ENCODE peak calls at places on chromosome 20, in five cellular contexts. U is fibroblast of the aortic adventitia, I is GM12865, P is breast epithelium, R is uterus. Y is an unnamed sample.

GRCh38 chr20:53322651-53323050 is 271.0 kb downstream of the ZNF217 start:
- DNase-seq in U (no peak), I (no peak), P (no peak), R (no peak), Y (no peak)

GRCh38 chr20:967796-968742 is 34.0 kb downstream of the RSPO4 start:
- DNase-seq in U (peak), I (peak), P (no peak), R (no peak), Y (no peak)

GRCh38 chr20:17849901-17850673 is 118.5 kb downstream of the SNX5 start:
- DNase-seq in U (peak), I (no peak), P (no peak), R (peak), Y (no peak)

GRCh38 chr20:44683263-44684046 is 31.7 kb upstream of the CCN5 start:
- DNase-seq in U (no peak), I (peak), P (no peak), R (no peak), Y (no peak)

GRCh38 chr20:25532015-25532751 is 53.1 kb downstream of the NINL start:
- DNase-seq in U (peak), I (no peak), P (no peak), R (no peak), Y (no peak)

GRCh38 chr20:4130404-4131189 is 115.2 kb upstream of the RNF24 start:
- DNase-seq in U (peak), I (no peak), P (no peak), R (no peak), Y (no peak)

GRCh38 chr20:59580991-59581401 is 23.3 kb upstream of the PHACTR3 start:
- DNase-seq in U (no peak), I (no peak), P (no peak), R (no peak), Y (no peak)

GRCh38 chr20:63957004-63957689 is 931 bp upstream of the UCKL1 start:
- DNase-seq in U (peak), I (peak), P (peak), R (peak), Y (no peak)

GRCh38 chr20:59071224-59071623 is 28.6 kb upstream of the PRELID3B start:
- DNase-seq in U (no peak), I (peak), P (no peak), R (no peak), Y (no peak)

GRCh38 chr20:50810842-50811241 is 16.0 kb downstream of the BCAS4 start:
- DNase-seq in U (no peak), I (peak), P (no peak), R (no peak), Y (no peak)

GRCh38 chr20:39716796-39717341 is 754.7 kb downstream of the DHX35 start:
- DNase-seq in U (no peak), I (peak), P (no peak), R (no peak), Y (no peak)

GRCh38 chr20:23161244-23161875 is 75.2 kb upstream of the CD93 start:
- DNase-seq in U (no peak), I (peak), P (no peak), R (no peak), Y (no peak)

GRCh38 chr20:51914758-51915157 is 112.4 kb upstream of the SALL4 start:
- DNase-seq in U (no peak), I (no peak), P (no peak), R (no peak), Y (no peak)

GRCh38 chr20:35954907-35955251 is 577 bp upstream of the SCAND1 start:
- DNase-seq in U (peak), I (peak), P (no peak), R (no peak), Y (peak)

GRCh38 chr20:982754-983153 is 19.4 kb downstream of the RSPO4 start:
- DNase-seq in U (no peak), I (no peak), P (no peak), R (no peak), Y (no peak)

GRCh38 chr20:24199493-24199892 is 210.9 kb upstream of the GGTLC1 start:
- DNase-seq in U (no peak), I (no peak), P (no peak), R (no peak), Y (no peak)
- H3K4me3 ChIP-seq in U (no peak), I (no peak), P (no peak), R (no peak), Y (no peak)

GRCh38 chr20:19644085-19644484 is 114.0 kb upstream of the RIN2 start:
- DNase-seq in U (no peak), I (no peak), P (no peak), R (no peak), Y (no peak)
- TF ChIP-seq CTCF in U (no peak), I (no peak), P (no peak), R (no peak), Y (no peak)

GRCh38 chr20:62889871-62890270 is 28.2 kb upstream of the TCFL5 start:
- DNase-seq in U (no peak), I (no peak), P (no peak), R (no peak), Y (no peak)

GRCh38 chr20:62888910-62889309 is 27.3 kb upstream of the TCFL5 start:
- DNase-seq in U (no peak), I (no peak), P (no peak), R (no peak), Y (no peak)

GRCh38 chr20:62889411-62889810 is 27.8 kb upstream of the TCFL5 start:
- DNase-seq in U (no peak), I (no peak), P (no peak), R (no peak), Y (no peak)

GRCh38 chr20:62891111-62891510 is 29.5 kb upstream of the TCFL5 start:
- DNase-seq in U (no peak), I (no peak), P (no peak), R (no peak), Y (no peak)

DNA sequence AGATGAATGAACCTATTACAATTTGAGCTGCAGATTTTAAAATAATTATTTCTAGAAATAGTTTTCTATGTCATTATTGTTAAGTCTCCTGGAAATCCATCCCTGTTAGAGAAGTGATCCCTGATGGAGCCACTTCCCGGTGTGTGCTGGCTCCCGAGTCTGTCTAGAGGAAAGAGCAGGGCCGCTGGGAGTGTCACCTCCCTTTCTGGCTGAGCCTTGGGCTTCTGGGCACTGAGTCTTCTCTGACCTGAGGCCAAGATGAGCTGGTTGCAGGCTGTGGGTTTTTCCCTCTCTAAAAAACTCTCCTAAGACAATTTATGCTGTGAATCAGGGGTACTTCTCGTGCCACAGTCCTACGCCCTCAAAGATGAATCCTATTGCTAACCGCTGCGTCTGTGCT is 28.8 kb upstream of the TCFL5 start:
- DNase-seq in U (no peak), I (no peak), P (no peak), R (no peak), Y (no peak)
- H3K4me3 ChIP-seq in U (no peak), I (no peak), P (no peak), R (no peak), Y (no peak)

DNA sequence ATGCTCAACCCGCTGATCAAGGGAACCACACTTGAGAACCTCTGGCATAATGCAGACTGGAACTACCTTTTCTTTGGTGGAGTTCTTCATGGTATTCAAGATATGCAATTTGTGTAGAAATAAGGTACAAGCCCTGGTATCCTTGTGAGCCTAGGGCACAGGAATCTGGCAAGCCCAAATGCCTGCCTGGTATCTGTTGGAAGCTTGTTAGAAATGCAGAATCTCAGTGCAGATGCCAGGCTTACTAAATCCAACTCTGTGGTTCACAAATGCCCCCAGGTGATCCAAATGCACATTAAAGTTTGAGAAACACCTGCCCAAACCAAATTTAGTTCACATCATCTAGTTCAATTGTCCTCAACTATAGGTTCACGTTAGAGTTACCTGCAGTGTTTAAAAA is 159.8 kb upstream of the LAMP5 start:
- DNase-seq in U (no peak), I (no peak), P (no peak), R (no peak), Y (no peak)
- TF ChIP-seq CTCF in U (no peak), I (no peak), P (no peak), R (no peak), Y (peak)

GRCh38 chr20:38092260-38092857 is 58.8 kb downstream of the RPRD1B start:
- DNase-seq in U (no peak), I (peak), P (no peak), R (no peak), Y (no peak)
- H3K4me3 ChIP-seq in U (no peak), I (peak), P (no peak), R (no peak), Y (no peak)

GRCh38 chr20:46088409-46089075 is 1.2 kb downstream of the NCOA5 start:
- DNase-seq in U (peak), I (peak), P (no peak), R (no peak), Y (no peak)
- TF ChIP-seq CTCF in U (no peak), I (no peak), P (no peak), R (no peak), Y (peak)

GRCh38 chr20:61784801-61785566 is 280.7 kb downstream of the TAF4 start:
- DNase-seq in U (no peak), I (no peak), P (no peak), R (no peak), Y (no peak)
- H3K4me3 ChIP-seq in U (no peak), I (no peak), P (no peak), R (no peak), Y (no peak)

Y was measured in retinal pigment epithelial cell.